ENCODE peak calls at places on chromosomes 3 and 15, in eight cellular contexts. One of them, this sample, is unnamed.

GRCh38 chr3:101639280-101639963 is 37.5 kb downstream of the ZBTB11 start:
- DNase-seq in WTC11: no peak
- DNase-seq in HCT116: no peak
- DNase-seq in A549: no peak
- DNase-seq in K562: no peak
- DNase-seq in HepG2: no peak
- DNase-seq in NB4: no peak
- DNase-seq in endothelial cell of umbilical vein: no peak
- DNase-seq in this sample: no peak

GRCh38 chr3:123365450-123366143 is 83.3 kb downstream of the ADCY5 start:
- DNase-seq in WTC11: peak
- DNase-seq in HCT116: peak
- DNase-seq in A549: peak
- DNase-seq in K562: peak
- DNase-seq in HepG2: peak
- DNase-seq in NB4: peak
- DNase-seq in endothelial cell of umbilical vein: no peak
- DNase-seq in this sample: peak

GRCh38 chr3:151584603-151585002 is 123.7 kb upstream of the IGSF10 start:
- DNase-seq in WTC11: no peak
- DNase-seq in HCT116: no peak
- DNase-seq in A549: no peak
- DNase-seq in K562: no peak
- DNase-seq in HepG2: no peak
- DNase-seq in NB4: peak
- DNase-seq in endothelial cell of umbilical vein: peak
- DNase-seq in this sample: no peak

GRCh38 chr3:152477422-152477821 is 208.7 kb downstream of the MBNL1 start:
- DNase-seq in WTC11: no peak
- DNase-seq in HCT116: no peak
- DNase-seq in A549: no peak
- DNase-seq in K562: no peak
- DNase-seq in HepG2: no peak
- DNase-seq in NB4: no peak
- DNase-seq in endothelial cell of umbilical vein: no peak
- DNase-seq in this sample: no peak

GRCh38 chr3:169299129-169299528 is 364.4 kb downstream of the MECOM start:
- DNase-seq in WTC11: no peak
- DNase-seq in HCT116: no peak
- DNase-seq in A549: no peak
- DNase-seq in K562: no peak
- DNase-seq in HepG2: no peak
- DNase-seq in NB4: no peak
- DNase-seq in endothelial cell of umbilical vein: no peak
- DNase-seq in this sample: no peak

GRCh38 chr3:179247289-179248020 is 3.5 kb downstream of the KCNMB3 start:
- DNase-seq in WTC11: no peak
- DNase-seq in HCT116: no peak
- DNase-seq in A549: no peak
- DNase-seq in K562: no peak
- DNase-seq in HepG2: no peak
- DNase-seq in NB4: no peak
- DNase-seq in endothelial cell of umbilical vein: peak
- DNase-seq in this sample: no peak

GRCh38 chr3:83740504-83740903 is 1218.3 kb upstream of the CADM2 start:
- DNase-seq in WTC11: no peak
- DNase-seq in HCT116: no peak
- DNase-seq in A549: no peak
- DNase-seq in K562: no peak
- DNase-seq in HepG2: no peak
- DNase-seq in NB4: no peak
- DNase-seq in endothelial cell of umbilical vein: no peak
- DNase-seq in this sample: no peak

GRCh38 chr3:138256022-138256421 is 68.9 kb downstream of the ARMC8 start:
- DNase-seq in WTC11: no peak
- DNase-seq in HCT116: no peak
- DNase-seq in A549: no peak
- DNase-seq in K562: no peak
- DNase-seq in HepG2: no peak
- DNase-seq in NB4: no peak
- DNase-seq in endothelial cell of umbilical vein: no peak
- DNase-seq in this sample: no peak

GRCh38 chr3:58161435-58162398 is 49.1 kb downstream of the DNASE1L3 start:
- DNase-seq in WTC11: no peak
- DNase-seq in HCT116: peak
- DNase-seq in A549: peak
- DNase-seq in K562: peak
- DNase-seq in HepG2: no peak
- DNase-seq in NB4: peak
- DNase-seq in endothelial cell of umbilical vein: peak
- DNase-seq in this sample: no peak

GRCh38 chr3:176005564-176005963 is 1146.4 kb downstream of the NAALADL2 start:
- DNase-seq in WTC11: no peak
- DNase-seq in HCT116: no peak
- DNase-seq in A549: no peak
- DNase-seq in K562: no peak
- DNase-seq in HepG2: no peak
- DNase-seq in NB4: no peak
- DNase-seq in endothelial cell of umbilical vein: no peak
- DNase-seq in this sample: no peak

GRCh38 chr3:197376020-197376419 is 77.6 kb upstream of the DLG1 start:
- DNase-seq in WTC11: no peak
- DNase-seq in HCT116: no peak
- DNase-seq in A549: no peak
- DNase-seq in K562: no peak
- DNase-seq in HepG2: no peak
- DNase-seq in NB4: no peak
- DNase-seq in endothelial cell of umbilical vein: no peak
- DNase-seq in this sample: no peak

GRCh38 chr3:72086051-72086711 is 301.2 kb upstream of the PROK2 start:
- DNase-seq in WTC11: no peak
- DNase-seq in HCT116: no peak
- DNase-seq in A549: no peak
- DNase-seq in K562: peak
- DNase-seq in HepG2: no peak
- DNase-seq in NB4: peak
- DNase-seq in endothelial cell of umbilical vein: no peak
- DNase-seq in this sample: no peak

GRCh38 chr3:125120370-125121122 is 64.7 kb upstream of the HEG1 start:
- DNase-seq in WTC11: peak
- DNase-seq in HCT116: no peak
- DNase-seq in A549: no peak
- DNase-seq in K562: no peak
- DNase-seq in HepG2: no peak
- DNase-seq in NB4: no peak
- DNase-seq in endothelial cell of umbilical vein: no peak
- DNase-seq in this sample: no peak

GRCh38 chr15:62115847-62116246 is 49.1 kb downstream of the C2CD4A start:
- DNase-seq in WTC11: no peak
- DNase-seq in HCT116: no peak
- DNase-seq in A549: peak
- DNase-seq in K562: no peak
- DNase-seq in HepG2: peak
- DNase-seq in NB4: no peak
- DNase-seq in endothelial cell of umbilical vein: peak
- DNase-seq in this sample: no peak

GRCh38 chr3:31885235-31885634 is 95.8 kb downstream of the OSBPL10 start:
- DNase-seq in WTC11: no peak
- DNase-seq in HCT116: no peak
- DNase-seq in A549: no peak
- DNase-seq in K562: no peak
- DNase-seq in HepG2: no peak
- DNase-seq in NB4: no peak
- DNase-seq in endothelial cell of umbilical vein: no peak
- DNase-seq in this sample: no peak

GRCh38 chr15:85582719-85583089 is 202.3 kb downstream of the AKAP13 start:
- DNase-seq in WTC11: no peak
- DNase-seq in HCT116: no peak
- DNase-seq in A549: no peak
- DNase-seq in K562: peak
- DNase-seq in HepG2: no peak
- DNase-seq in NB4: no peak
- DNase-seq in endothelial cell of umbilical vein: peak
- DNase-seq in this sample: peak

GRCh38 chr15:60973637-60974415 is 255.3 kb downstream of the RORA start:
- DNase-seq in WTC11: no peak
- DNase-seq in HCT116: no peak
- DNase-seq in A549: no peak
- DNase-seq in K562: no peak
- DNase-seq in HepG2: no peak
- DNase-seq in NB4: no peak
- DNase-seq in endothelial cell of umbilical vein: peak
- DNase-seq in this sample: no peak

GRCh38 chr15:52796228-52796521 is 6.0 kb upstream of the ONECUT1 start:
- DNase-seq in WTC11: no peak
- DNase-seq in HCT116: no peak
- DNase-seq in A549: no peak
- DNase-seq in K562: no peak
- DNase-seq in HepG2: no peak
- DNase-seq in NB4: no peak
- DNase-seq in endothelial cell of umbilical vein: no peak
- DNase-seq in this sample: no peak

GRCh38 chr15:51706347-51706746 is 25.0 kb downstream of the SCG3 start:
- DNase-seq in WTC11: no peak
- DNase-seq in HCT116: no peak
- DNase-seq in A549: no peak
- DNase-seq in K562: peak
- DNase-seq in HepG2: no peak
- DNase-seq in NB4: no peak
- DNase-seq in endothelial cell of umbilical vein: no peak
- DNase-seq in this sample: peak

GRCh38 chr3:197440717-197441303 is 115.0 kb downstream of the BDH1 start:
- DNase-seq in WTC11: no peak
- DNase-seq in HCT116: no peak
- DNase-seq in A549: no peak
- DNase-seq in K562: no peak
- DNase-seq in HepG2: no peak
- DNase-seq in NB4: no peak
- DNase-seq in endothelial cell of umbilical vein: no peak
- DNase-seq in this sample: no peak

GRCh38 chr3:196554205-196554604 is 14.1 kb downstream of the WDR53 start:
- DNase-seq in WTC11: no peak
- DNase-seq in HCT116: no peak
- DNase-seq in A549: no peak
- DNase-seq in K562: no peak
- DNase-seq in HepG2: no peak
- DNase-seq in NB4: peak
- DNase-seq in endothelial cell of umbilical vein: no peak
- DNase-seq in this sample: no peak

GRCh38 chr15:76711351-76711827 is 193.8 kb downstream of the SCAPER start:
- DNase-seq in WTC11: no peak
- DNase-seq in HCT116: no peak
- DNase-seq in A549: no peak
- DNase-seq in K562: no peak
- DNase-seq in HepG2: no peak
- DNase-seq in NB4: no peak
- DNase-seq in endothelial cell of umbilical vein: no peak
- DNase-seq in this sample: no peak

GRCh38 chr15:40456299-40456712 is 14.5 kb upstream of the CHST14 start:
- DNase-seq in WTC11: no peak
- DNase-seq in HCT116: no peak
- DNase-seq in A549: no peak
- DNase-seq in K562: no peak
- DNase-seq in HepG2: no peak
- DNase-seq in NB4: no peak
- DNase-seq in endothelial cell of umbilical vein: no peak
- DNase-seq in this sample: no peak
- TF ChIP-seq MAX in WTC11: no peak
- TF ChIP-seq MAX in HCT116: no peak
- TF ChIP-seq MAX in A549: no peak
- TF ChIP-seq MAX in K562: no peak
- TF ChIP-seq MAX in HepG2: no peak
- TF ChIP-seq MAX in NB4: no peak
- TF ChIP-seq MAX in endothelial cell of umbilical vein: no peak
- TF ChIP-seq MAX in this sample: no peak

DNA sequence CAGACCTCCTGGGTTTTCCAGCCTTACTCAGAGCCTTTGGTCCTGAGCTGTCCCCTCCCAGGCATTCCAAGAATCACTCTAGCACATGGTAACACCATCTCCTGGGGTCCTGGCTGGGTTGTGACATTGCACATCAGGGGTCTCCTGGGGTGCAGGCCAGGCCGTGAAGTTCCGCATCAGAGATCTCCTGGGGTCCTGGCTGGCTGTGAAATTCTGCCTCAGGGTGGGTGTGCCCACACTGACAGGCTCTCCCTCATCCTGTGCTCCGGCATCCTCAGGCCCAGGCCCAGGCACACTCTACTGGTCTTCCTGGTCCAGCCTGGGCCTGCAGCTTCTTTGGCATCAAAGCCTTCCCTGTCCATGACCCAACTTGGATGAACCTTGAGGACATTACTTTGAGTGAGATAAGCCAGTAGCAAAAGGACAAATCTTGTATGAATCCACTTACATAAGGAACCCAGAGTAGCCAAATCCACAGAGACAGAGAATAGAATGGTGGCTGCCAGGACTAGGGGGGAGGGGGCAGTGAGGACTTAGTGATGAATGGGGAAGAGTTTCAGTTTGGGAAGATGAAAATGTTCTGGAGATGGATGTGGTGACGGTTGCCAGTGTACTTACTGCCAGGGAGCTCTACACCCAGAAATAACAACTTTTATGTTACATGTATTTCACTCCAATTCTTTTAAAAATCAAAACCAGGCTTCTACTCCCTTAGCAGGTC is 49.1 kb upstream of the KLF13 start:
- DNase-seq in WTC11: peak
- DNase-seq in HCT116: no peak
- DNase-seq in A549: no peak
- DNase-seq in K562: no peak
- DNase-seq in HepG2: no peak
- DNase-seq in NB4: no peak
- DNase-seq in endothelial cell of umbilical vein: no peak
- DNase-seq in this sample: no peak
- TF ChIP-seq MAX in WTC11: no peak
- TF ChIP-seq MAX in HCT116: no peak
- TF ChIP-seq MAX in A549: no peak
- TF ChIP-seq MAX in K562: no peak
- TF ChIP-seq MAX in HepG2: no peak
- TF ChIP-seq MAX in NB4: no peak
- TF ChIP-seq MAX in endothelial cell of umbilical vein: no peak
- TF ChIP-seq MAX in this sample: no peak

DNA sequence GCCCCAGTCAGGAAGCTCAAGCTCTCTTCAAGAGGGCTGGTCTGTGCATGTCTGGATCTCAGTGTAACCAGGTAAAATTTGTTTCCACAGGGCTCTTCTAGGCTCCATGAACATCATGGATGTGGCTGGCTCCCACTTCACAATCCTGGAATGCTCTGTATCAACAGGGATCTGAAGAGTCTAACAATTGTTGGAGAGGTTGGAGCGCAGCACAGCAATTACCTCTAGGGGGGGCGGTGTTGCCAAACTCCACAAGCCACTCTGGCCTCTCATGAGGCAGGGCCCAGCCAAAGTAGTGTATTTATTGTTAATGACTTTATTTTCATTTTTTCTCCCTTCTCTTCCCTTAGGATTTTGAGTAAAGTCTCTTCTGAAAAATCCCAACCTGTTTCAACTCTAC is 6.1 kb upstream of the EIF2B5 start:
- DNase-seq in WTC11: peak
- DNase-seq in HCT116: peak
- DNase-seq in A549: peak
- DNase-seq in K562: peak
- DNase-seq in HepG2: peak
- DNase-seq in NB4: peak
- DNase-seq in endothelial cell of umbilical vein: peak
- DNase-seq in this sample: peak
- TF ChIP-seq MAX in WTC11: no peak
- TF ChIP-seq MAX in HCT116: no peak
- TF ChIP-seq MAX in A549: no peak
- TF ChIP-seq MAX in K562: no peak
- TF ChIP-seq MAX in HepG2: no peak
- TF ChIP-seq MAX in NB4: no peak
- TF ChIP-seq MAX in endothelial cell of umbilical vein: no peak
- TF ChIP-seq MAX in this sample: no peak

GRCh38 chr15:37035349-37035748 is 65.0 kb downstream of the MEIS2 start:
- DNase-seq in WTC11: no peak
- DNase-seq in HCT116: no peak
- DNase-seq in A549: no peak
- DNase-seq in K562: no peak
- DNase-seq in HepG2: peak
- DNase-seq in NB4: no peak
- DNase-seq in endothelial cell of umbilical vein: no peak
- DNase-seq in this sample: no peak
- TF ChIP-seq MAX in WTC11: no peak
- TF ChIP-seq MAX in HCT116: no peak
- TF ChIP-seq MAX in A549: no peak
- TF ChIP-seq MAX in K562: no peak
- TF ChIP-seq MAX in HepG2: no peak
- TF ChIP-seq MAX in NB4: no peak
- TF ChIP-seq MAX in endothelial cell of umbilical vein: no peak
- TF ChIP-seq MAX in this sample: no peak